ENCODE peak calls at places on chromosomes 12 and 14, in seven cellular contexts. One of them, this sample, is unnamed.

GRCh38 chr12:48442191-48442828 is 30.0 kb upstream of the ANP32D start:
- DNase-seq in HepG2: peak; percentile 3
- DNase-seq in hepatocyte: no peak
- DNase-seq in suprapubic skin: no peak
- DNase-seq in kidney: no peak
- DNase-seq in body of pancreas: no peak
- DNase-seq in CD8-positive, alpha-beta T cell: no peak
- DNase-seq in this sample: no peak

GRCh38 chr12:115597157-115597712 is 680.3 kb downstream of the MED13L start:
- DNase-seq in HepG2: peak; percentile 10
- DNase-seq in hepatocyte: peak; percentile 12
- DNase-seq in suprapubic skin: no peak
- DNase-seq in kidney: no peak
- DNase-seq in body of pancreas: no peak
- DNase-seq in CD8-positive, alpha-beta T cell: no peak
- DNase-seq in this sample: no peak

GRCh38 chr14:91244501-91244901 is at the start of gene GPR68:
- DNase-seq in HepG2: no peak
- DNase-seq in hepatocyte: peak; percentile 51
- DNase-seq in suprapubic skin: no peak
- DNase-seq in kidney: peak; percentile 82
- DNase-seq in body of pancreas: peak; percentile 52
- DNase-seq in CD8-positive, alpha-beta T cell: peak; percentile 63
- DNase-seq in this sample: no peak

GRCh38 chr12:102514696-102515095 is 34.3 kb upstream of the IGF1 start:
- DNase-seq in HepG2: no peak
- DNase-seq in hepatocyte: no peak
- DNase-seq in suprapubic skin: no peak
- DNase-seq in kidney: no peak
- DNase-seq in body of pancreas: no peak
- DNase-seq in CD8-positive, alpha-beta T cell: no peak
- DNase-seq in this sample: no peak

GRCh38 chr14:23613242-23614070 is 22.7 kb upstream of the DHRS2 start:
- DNase-seq in HepG2: peak; percentile 100
- DNase-seq in hepatocyte: peak; percentile 26
- DNase-seq in suprapubic skin: no peak
- DNase-seq in kidney: no peak
- DNase-seq in body of pancreas: no peak
- DNase-seq in CD8-positive, alpha-beta T cell: no peak
- DNase-seq in this sample: peak; percentile 72

GRCh38 chr14:70724944-70725343 is 83.2 kb downstream of the TTC9 start:
- DNase-seq in HepG2: no peak
- DNase-seq in hepatocyte: no peak
- DNase-seq in suprapubic skin: no peak
- DNase-seq in kidney: no peak
- DNase-seq in body of pancreas: no peak
- DNase-seq in CD8-positive, alpha-beta T cell: no peak
- DNase-seq in this sample: no peak

GRCh38 chr12:89525824-89526770 is at the start of gene POC1B:
- DNase-seq in HepG2: peak; percentile 82
- DNase-seq in hepatocyte: peak; percentile 84
- DNase-seq in suprapubic skin: peak; percentile 86
- DNase-seq in kidney: peak; percentile 94
- DNase-seq in body of pancreas: peak; percentile 80
- DNase-seq in CD8-positive, alpha-beta T cell: peak; percentile 82
- DNase-seq in this sample: peak; percentile 78

GRCh38 chr14:98296895-98297294 is 975.1 kb downstream of the BCL11B start:
- DNase-seq in HepG2: no peak
- DNase-seq in hepatocyte: no peak
- DNase-seq in suprapubic skin: no peak
- DNase-seq in kidney: no peak
- DNase-seq in body of pancreas: no peak
- DNase-seq in CD8-positive, alpha-beta T cell: no peak
- DNase-seq in this sample: no peak

GRCh38 chr12:22993639-22994038 is 368.7 kb downstream of the ETNK1 start:
- DNase-seq in HepG2: no peak
- DNase-seq in hepatocyte: no peak
- DNase-seq in suprapubic skin: no peak
- DNase-seq in kidney: no peak
- DNase-seq in body of pancreas: no peak
- DNase-seq in CD8-positive, alpha-beta T cell: no peak
- DNase-seq in this sample: no peak

GRCh38 chr14:23302290-23303225 is at the start of gene PPP1R3E:
- DNase-seq in HepG2: peak; percentile 84
- DNase-seq in hepatocyte: peak; percentile 85
- DNase-seq in suprapubic skin: peak; percentile 85
- DNase-seq in kidney: peak; percentile 94
- DNase-seq in body of pancreas: peak; percentile 77
- DNase-seq in CD8-positive, alpha-beta T cell: peak; percentile 90
- DNase-seq in this sample: peak; percentile 71

GRCh38 chr14:98956181-98956580 is 315.8 kb downstream of the BCL11B start:
- DNase-seq in HepG2: no peak
- DNase-seq in hepatocyte: no peak
- DNase-seq in suprapubic skin: no peak
- DNase-seq in kidney: no peak
- DNase-seq in body of pancreas: no peak
- DNase-seq in CD8-positive, alpha-beta T cell: peak; percentile 42
- DNase-seq in this sample: no peak

GRCh38 chr14:94770251-94770749 is 387 bp upstream of the GSC start:
- DNase-seq in HepG2: no peak
- DNase-seq in hepatocyte: no peak
- DNase-seq in suprapubic skin: no peak
- DNase-seq in kidney: no peak
- DNase-seq in body of pancreas: no peak
- DNase-seq in CD8-positive, alpha-beta T cell: no peak
- DNase-seq in this sample: peak; percentile 62
- H3K4me3 ChIP-seq in HepG2: no peak overlapping the region
- H3K4me3 ChIP-seq in hepatocyte: peak overlapping the region; percentile 57
- H3K4me3 ChIP-seq in suprapubic skin: peak overlapping the region; percentile 57
- H3K4me3 ChIP-seq in kidney: peak overlapping the region; percentile 37
- H3K4me3 ChIP-seq in body of pancreas: peak overlapping the region; percentile 39
- H3K4me3 ChIP-seq in CD8-positive, alpha-beta T cell: peak overlapping the region; percentile 30
- H3K4me3 ChIP-seq in this sample: no peak overlapping the region

DNA sequence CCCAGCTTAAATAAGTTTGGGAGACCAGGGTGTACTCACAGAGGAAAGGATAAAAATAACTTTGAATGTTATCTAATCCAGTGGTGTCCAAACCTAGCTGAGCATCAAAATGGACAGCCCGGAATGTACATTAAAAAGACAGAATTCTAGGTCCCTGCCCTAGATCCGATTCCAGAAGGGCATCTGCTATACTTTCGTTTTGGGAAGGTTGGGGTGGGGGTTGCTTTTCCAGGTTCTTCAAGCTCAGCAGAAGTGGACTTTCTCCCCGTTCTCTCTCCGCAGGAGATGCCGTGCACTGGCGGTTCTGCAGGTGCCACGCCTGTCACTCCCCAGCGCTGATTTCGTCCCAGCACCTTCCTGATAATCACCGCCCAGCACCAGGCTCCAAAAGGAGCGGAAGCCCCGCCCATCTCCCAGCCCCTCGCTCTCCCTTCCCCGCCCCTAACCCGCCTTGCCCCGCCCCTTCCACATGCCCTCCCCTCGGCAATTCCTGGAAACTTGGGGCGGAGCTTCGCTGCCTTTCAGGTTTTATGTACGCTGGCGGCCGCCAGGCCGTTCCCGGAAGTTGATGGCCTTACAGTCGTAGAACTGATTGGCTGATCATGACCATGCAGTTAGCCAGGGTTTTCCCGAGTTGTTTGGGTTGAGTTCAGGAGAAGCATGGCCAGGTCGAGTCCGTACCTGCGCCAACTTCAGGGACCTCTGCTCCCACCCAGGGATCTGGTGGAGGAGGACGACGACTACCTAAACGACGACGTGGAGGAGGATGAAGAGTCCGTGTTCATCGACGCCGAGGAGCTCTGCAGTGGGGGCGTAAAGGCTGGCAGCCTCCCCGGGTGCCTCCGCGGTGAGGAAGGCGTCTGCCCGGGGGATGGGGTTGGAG is at the start of gene HELB:
- DNase-seq in HepG2: peak; percentile 96
- DNase-seq in hepatocyte: peak; percentile 100
- DNase-seq in suprapubic skin: peak; percentile 99
- DNase-seq in kidney: peak; percentile 99
- DNase-seq in body of pancreas: peak; percentile 100
- DNase-seq in CD8-positive, alpha-beta T cell: peak; percentile 95
- DNase-seq in this sample: peak; percentile 99
- H3K27ac ChIP-seq in HepG2: peak within 1 kb of the TSS; percentile 65
- H3K27ac ChIP-seq in hepatocyte: peak within 1 kb of the TSS; percentile 84
- H3K27ac ChIP-seq in suprapubic skin: peak within 1 kb of the TSS; percentile 69
- H3K27ac ChIP-seq in kidney: peak within 1 kb of the TSS; percentile 59
- H3K27ac ChIP-seq in body of pancreas: peak within 1 kb of the TSS; percentile 28
- H3K27ac ChIP-seq in CD8-positive, alpha-beta T cell: peak within 1 kb of the TSS; percentile 77
- H3K27ac ChIP-seq in this sample: peak within 1 kb of the TSS; percentile 69

GRCh38 chr14:51780006-51780692 is 80.3 kb upstream of the GNG2 start:
- DNase-seq in HepG2: peak; percentile 50
- DNase-seq in hepatocyte: peak; percentile 87
- DNase-seq in suprapubic skin: peak; percentile 89
- DNase-seq in kidney: no peak
- DNase-seq in body of pancreas: peak; percentile 89
- DNase-seq in CD8-positive, alpha-beta T cell: peak; percentile 83
- DNase-seq in this sample: peak; percentile 68
- H3K4me3 ChIP-seq in HepG2: no peak overlapping the region
- H3K4me3 ChIP-seq in hepatocyte: no peak overlapping the region
- H3K4me3 ChIP-seq in suprapubic skin: no peak overlapping the region
- H3K4me3 ChIP-seq in kidney: no peak overlapping the region
- H3K4me3 ChIP-seq in body of pancreas: no peak overlapping the region
- H3K4me3 ChIP-seq in CD8-positive, alpha-beta T cell: no peak overlapping the region
- H3K4me3 ChIP-seq in this sample: no peak overlapping the region

DNA sequence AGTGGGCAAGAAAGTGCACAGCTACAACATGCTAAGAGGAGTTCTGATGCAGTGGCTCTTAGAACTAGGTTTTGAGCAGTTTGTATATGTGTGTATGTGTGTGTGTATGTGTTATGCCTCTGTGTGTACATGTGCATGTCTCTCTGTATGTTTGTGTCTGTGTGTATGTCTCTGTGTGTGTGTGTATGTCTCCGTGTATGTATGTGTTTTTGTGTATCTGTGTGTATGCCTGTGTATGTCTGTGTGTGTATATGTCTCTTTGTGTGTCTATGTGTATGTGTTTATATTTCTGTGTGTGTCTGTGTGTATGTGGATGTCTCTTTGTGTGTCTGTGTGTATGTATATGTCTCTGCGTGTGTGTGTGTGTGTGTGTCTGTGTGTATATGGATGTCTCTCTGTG is 139.6 kb downstream of the C12orf75 start:
- DNase-seq in HepG2: no peak
- DNase-seq in hepatocyte: no peak
- DNase-seq in suprapubic skin: no peak
- DNase-seq in kidney: no peak
- DNase-seq in body of pancreas: no peak
- DNase-seq in CD8-positive, alpha-beta T cell: no peak
- DNase-seq in this sample: no peak
- H3K27ac ChIP-seq in HepG2: no peak overlapping the region
- H3K27ac ChIP-seq in hepatocyte: no peak overlapping the region
- H3K27ac ChIP-seq in suprapubic skin: no peak overlapping the region
- H3K27ac ChIP-seq in kidney: no peak overlapping the region
- H3K27ac ChIP-seq in body of pancreas: no peak overlapping the region
- H3K27ac ChIP-seq in CD8-positive, alpha-beta T cell: no peak overlapping the region
- H3K27ac ChIP-seq in this sample: no peak overlapping the region

DNA sequence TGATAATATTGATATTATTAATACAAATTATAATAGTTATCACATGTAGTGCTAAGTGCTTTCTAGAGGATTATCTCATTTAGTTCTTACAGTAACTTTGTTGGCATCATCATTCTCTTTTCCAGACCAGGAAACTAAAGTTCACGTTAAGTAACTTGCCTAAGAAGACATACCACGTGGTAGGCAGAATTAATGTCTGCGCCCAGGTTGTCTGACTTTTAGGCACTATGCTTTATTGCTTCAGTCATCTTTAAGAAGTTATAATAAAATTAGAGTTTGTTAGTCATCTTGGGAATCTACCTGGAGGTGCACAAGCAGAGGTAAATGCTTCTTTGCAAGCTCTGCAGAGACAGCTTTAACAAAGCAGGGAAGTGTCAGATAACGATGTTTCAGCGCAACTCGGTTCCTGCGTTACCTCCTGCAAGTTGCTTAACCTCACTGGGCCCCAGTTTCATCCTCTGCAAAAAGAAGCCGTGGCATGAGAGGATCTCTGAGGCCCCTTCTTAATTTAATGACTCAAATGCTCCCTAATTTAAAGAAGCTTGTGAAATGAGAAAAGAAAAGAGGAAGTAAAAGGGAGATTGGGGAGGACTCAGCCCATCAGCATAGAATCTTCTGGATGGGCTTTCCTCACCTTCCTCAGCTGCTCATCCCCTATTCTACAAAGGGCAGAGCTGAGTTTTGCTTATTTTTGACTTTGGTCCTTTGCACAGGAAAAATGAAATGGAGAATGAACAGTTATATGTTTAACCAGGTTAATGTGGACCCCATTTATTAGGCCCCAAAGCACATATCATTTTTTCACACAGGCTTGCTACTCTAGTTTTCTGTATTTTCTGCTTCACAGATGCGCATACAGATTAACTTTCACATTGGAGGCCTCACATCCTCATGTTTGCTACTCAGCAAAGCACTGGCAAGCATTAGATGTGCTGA is 5.3 kb downstream of the ARHGDIB start:
- DNase-seq in HepG2: no peak
- DNase-seq in hepatocyte: no peak
- DNase-seq in suprapubic skin: no peak
- DNase-seq in kidney: no peak
- DNase-seq in body of pancreas: no peak
- DNase-seq in CD8-positive, alpha-beta T cell: no peak
- DNase-seq in this sample: no peak
- H3K4me3 ChIP-seq in HepG2: no peak overlapping the region
- H3K4me3 ChIP-seq in hepatocyte: no peak overlapping the region
- H3K4me3 ChIP-seq in suprapubic skin: no peak overlapping the region
- H3K4me3 ChIP-seq in kidney: no peak overlapping the region
- H3K4me3 ChIP-seq in body of pancreas: no peak overlapping the region
- H3K4me3 ChIP-seq in CD8-positive, alpha-beta T cell: peak overlapping the region; percentile 71
- H3K4me3 ChIP-seq in this sample: no peak overlapping the region

GRCh38 chr12:15708396-15709070 is 80.7 kb downstream of the EPS8 start:
- DNase-seq in HepG2: peak; percentile 55
- DNase-seq in hepatocyte: no peak
- DNase-seq in suprapubic skin: no peak
- DNase-seq in kidney: no peak
- DNase-seq in body of pancreas: no peak
- DNase-seq in CD8-positive, alpha-beta T cell: no peak
- DNase-seq in this sample: peak; percentile 45
- H3K27ac ChIP-seq in HepG2: peak overlapping the region; percentile 41
- H3K27ac ChIP-seq in hepatocyte: peak overlapping the region; percentile 15
- H3K27ac ChIP-seq in suprapubic skin: no peak overlapping the region
- H3K27ac ChIP-seq in kidney: no peak overlapping the region
- H3K27ac ChIP-seq in body of pancreas: no peak overlapping the region
- H3K27ac ChIP-seq in CD8-positive, alpha-beta T cell: no peak overlapping the region
- H3K27ac ChIP-seq in this sample: no peak overlapping the region

This sample was measured in small intestine.